ENCODE peak calls at places on chromosomes 11 and 22, in six cellular contexts. U is AG10803; H is choroid plexus epithelial cell; Z is spleen; O is effector memory CD8-positive, alpha-beta T cell; V is cardiac fibroblast. E is an unnamed sample.

GRCh38 chr11:6705905-6706535 is 22.9 kb upstream of the MRPL17 start:
- DNase-seq in U (peak), H (peak), Z (no peak), O (peak), V (peak), E (peak)

GRCh38 chr22:26428515-26429457 is at the start of gene ASPHD2:
- DNase-seq in U (peak), H (peak), Z (peak), O (peak), V (peak), E (peak)

GRCh38 chr22:22720201-22720723 is 75.8 kb downstream of the GGTLC2 start:
- DNase-seq in U (peak), H (peak), Z (no peak), O (peak), V (peak), E (no peak)

GRCh38 chr22:38347944-38348750 is 30.9 kb upstream of the CSNK1E start:
- DNase-seq in U (peak), H (no peak), Z (peak), O (no peak), V (no peak), E (no peak)

GRCh38 chr11:87137711-87138110 is 100.0 kb downstream of the TMEM135 start:
- DNase-seq in U (peak), H (no peak), Z (no peak), O (no peak), V (peak), E (no peak)

GRCh38 chr11:87013852-87014251 is 23.9 kb upstream of the TMEM135 start:
- DNase-seq in U (no peak), H (no peak), Z (no peak), O (no peak), V (peak), E (no peak)

GRCh38 chr22:22849640-22850610 is 37.7 kb upstream of the IGLL5 start:
- DNase-seq in U (no peak), H (no peak), Z (no peak), O (no peak), V (no peak), E (no peak)

GRCh38 chr11:69370984-69371709 is 77.2 kb downstream of the MYEOV start:
- DNase-seq in U (no peak), H (no peak), Z (peak), O (no peak), V (no peak), E (no peak)

E was measured in A549.